ENCODE peak calls at places on chromosomes 11 and 22, in nine cellular contexts. I is left ventricle myocardium inferior, S is body of pancreas, W is HFF-Myc, P is astrocyte of the spinal cord, B is HFFc6, O is heart left ventricle, X is mammary epithelial cell, Q is IMR-90. T is an unnamed sample.

GRCh38 chr11:121207485-121208115 is 85.0 kb upstream of the SC5D start:
- DNase-seq in Q (no peak), B (no peak), S (no peak), O (no peak), I (no peak), X (no peak), W (no peak), P (no peak), T (no peak)

GRCh38 chr22:38176170-38176741 is 5.4 kb downstream of the PLA2G6 start:
- DNase-seq in Q (peak), X (peak), S (peak), P (peak), O (peak), W (peak), I (peak), B (peak), T (peak)

GRCh38 chr22:27778299-27779090 is 23.1 kb downstream of the MN1 start:
- DNase-seq in X (no peak), S (no peak), B (no peak), W (no peak), Q (no peak), O (no peak), P (no peak), I (no peak), T (no peak)

GRCh38 chr11:11414996-11415395 is 61.9 kb upstream of the CSNK2A3 start:
- DNase-seq in W (no peak), X (no peak), O (no peak), I (no peak), Q (no peak), P (no peak), S (no peak), B (no peak), T (no peak)

GRCh38 chr22:42376721-42377177 is 55.5 kb downstream of the NFAM1 start:
- DNase-seq in S (peak), Q (peak), X (no peak), B (no peak), P (no peak), I (peak), W (peak), O (peak), T (no peak)

GRCh38 chr11:83681045-83681781 is 395.0 kb upstream of the CCDC90B start:
- DNase-seq in O (no peak), S (no peak), W (no peak), X (peak), I (no peak), B (no peak), P (no peak), Q (no peak), T (no peak)

GRCh38 chr11:534592-535518 is 521 bp downstream of the HRAS start:
- DNase-seq in S (no peak), I (peak), X (peak), Q (no peak), W (no peak), O (no peak), B (no peak), P (no peak), T (peak)

GRCh38 chr11:119320593-119321524 is 3.9 kb upstream of the MCAM start:
- DNase-seq in Q (peak), X (peak), P (peak), O (peak), I (peak), W (no peak), S (peak), B (no peak), T (peak)

GRCh38 chr11:121482231-121483129 is 29.7 kb upstream of the SORL1-AS1 start:
- DNase-seq in Q (no peak), X (no peak), S (peak), B (no peak), O (no peak), W (no peak), I (no peak), P (no peak), T (no peak)

GRCh38 chr11:130139401-130139800 is 20.2 kb upstream of the ST14 start:
- DNase-seq in S (no peak), B (no peak), Q (no peak), W (no peak), P (no peak), X (no peak), I (peak), O (no peak), T (no peak)

GRCh38 chr11:108432783-108433182 is 34.5 kb downstream of the C11orf65 start:
- DNase-seq in O (no peak), P (peak), W (no peak), S (no peak), X (peak), B (peak), I (no peak), Q (peak), T (no peak)

GRCh38 chr11:74384641-74385040 is 13.6 kb downstream of the PGM2L1 start:
- DNase-seq in I (no peak), W (no peak), S (no peak), O (no peak), B (no peak), P (no peak), X (no peak), Q (no peak), T (no peak)

GRCh38 chr11:61657566-61657965 is 22.6 kb upstream of the DAGLA start:
- DNase-seq in I (no peak), W (no peak), P (no peak), S (peak), O (no peak), X (peak), Q (no peak), B (no peak), T (peak)

GRCh38 chr11:44872556-44872955 is 78.1 kb downstream of the TP53I11 start:
- DNase-seq in O (no peak), S (no peak), X (no peak), B (no peak), W (no peak), P (no peak), Q (no peak), I (no peak), T (no peak)

GRCh38 chr22:44916281-44917231 is 93.2 kb downstream of the PHF21B start:
- DNase-seq in I (peak), Q (no peak), X (no peak), O (no peak), W (no peak), P (no peak), S (no peak), B (no peak), T (no peak)

GRCh38 chr22:37807410-37808293 is at the start of gene GCAT:
- DNase-seq in P (peak), X (peak), O (peak), W (peak), Q (peak), S (peak), I (peak), B (peak), T (peak)

GRCh38 chr22:31637375-31637937 is 24.6 kb downstream of the PISD start:
- DNase-seq in P (no peak), W (no peak), Q (no peak), O (no peak), S (peak), B (no peak), X (no peak), I (peak), T (no peak)

GRCh38 chr11:105274631-105275030 is 135.1 kb upstream of the CARD18 start:
- DNase-seq in Q (peak), O (no peak), I (no peak), X (no peak), B (no peak), P (no peak), S (no peak), W (no peak), T (no peak)
- TF ChIP-seq CTCF in Q (no peak), O (no peak), I (no peak), X (no peak), B (no peak), P (no peak), S (no peak), W (no peak), T (no peak)

GRCh38 chr11:17630936-17631335 is 83.9 kb downstream of the OTOG start:
- DNase-seq in I (no peak), Q (no peak), P (no peak), W (no peak), B (no peak), O (no peak), S (no peak), X (no peak), T (no peak)
- TF ChIP-seq CTCF in I (no peak), Q (no peak), P (no peak), W (no peak), B (no peak), O (no peak), S (no peak), X (no peak), T (no peak)

GRCh38 chr11:43311791-43312607 is at the start of gene API5:
- DNase-seq in I (peak), S (peak), Q (peak), X (peak), W (peak), O (peak), B (peak), P (peak), T (peak)
- TF ChIP-seq CTCF in I (peak), S (peak), Q (peak), X (peak), W (peak), O (peak), B (peak), P (peak), T (peak)

DNA sequence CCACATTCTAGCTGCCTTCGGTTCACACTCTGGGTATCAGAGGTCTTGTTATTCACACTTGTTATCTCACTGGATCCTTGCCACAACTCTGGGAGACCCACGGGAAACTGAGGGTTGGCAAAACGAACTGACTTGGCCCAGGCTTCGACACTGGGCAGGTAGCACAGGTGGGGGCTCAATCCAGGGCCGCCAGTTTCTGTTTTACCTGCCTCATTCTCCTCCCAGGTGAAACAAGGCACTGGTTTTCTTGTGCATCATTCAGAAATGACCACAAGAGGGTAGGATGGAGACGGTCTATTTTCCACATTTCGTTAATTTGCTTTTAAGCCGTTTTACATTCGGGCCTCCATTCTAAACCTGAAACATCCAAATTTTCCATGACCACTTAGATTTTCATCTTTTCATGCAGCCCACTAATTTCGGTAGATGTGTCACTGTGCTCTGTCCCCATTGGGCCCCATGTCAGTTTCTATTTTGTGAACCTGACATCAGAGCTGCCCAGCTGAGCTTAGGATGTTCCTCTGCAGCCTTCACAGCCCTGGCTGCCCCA is 108.1 kb downstream of the KIAA1671 start:
- DNase-seq in I (no peak), Q (no peak), B (no peak), O (no peak), X (no peak), S (no peak), P (no peak), W (no peak), T (no peak)
- TF ChIP-seq CTCF in I (peak), Q (no peak), B (peak), O (no peak), X (peak), S (no peak), P (peak), W (no peak), T (peak)

T was measured in Calu3.